ENCODE peak calls at places on chromosomes 6 and 20, in four cellular contexts. One of them, this sample, is unnamed.

GRCh38 chr20:40488401-40488800 is 200.6 kb downstream of the MAFB start:
- DNase-seq in stimulated activated CD4-positive, alpha-beta T cell treated with anti-CD3 and anti-CD28 coated beads, Interleukin-4, amount 100 ng/mL, for 1 hour: no peak
- DNase-seq in HFF-Myc: no peak
- DNase-seq in adipocyte: no peak
- DNase-seq in this sample: no peak

GRCh38 chr6:113291751-113292445 is 565.2 kb upstream of the MARCKS start:
- DNase-seq in stimulated activated CD4-positive, alpha-beta T cell treated with anti-CD3 and anti-CD28 coated beads, Interleukin-4, amount 100 ng/mL, for 1 hour: no peak
- DNase-seq in adipocyte: peak; percentile 12
- DNase-seq in HFF-Myc: no peak
- DNase-seq in this sample: no peak

GRCh38 chr20:49282584-49283171 is 4.8 kb upstream of the ZNFX1 start:
- DNase-seq in adipocyte: no peak
- DNase-seq in stimulated activated CD4-positive, alpha-beta T cell treated with anti-CD3 and anti-CD28 coated beads, Interleukin-4, amount 100 ng/mL, for 1 hour: no peak
- DNase-seq in HFF-Myc: no peak
- DNase-seq in this sample: no peak

GRCh38 chr6:143536866-143537691 is 25.6 kb upstream of the FUCA2 start:
- DNase-seq in HFF-Myc: no peak
- DNase-seq in adipocyte: peak; percentile 77
- DNase-seq in stimulated activated CD4-positive, alpha-beta T cell treated with anti-CD3 and anti-CD28 coated beads, Interleukin-4, amount 100 ng/mL, for 1 hour: peak; percentile 63
- DNase-seq in this sample: peak; percentile 67

GRCh38 chr20:21191839-21192238 is 66.0 kb downstream of the KIZ start:
- DNase-seq in adipocyte: no peak
- DNase-seq in HFF-Myc: no peak
- DNase-seq in stimulated activated CD4-positive, alpha-beta T cell treated with anti-CD3 and anti-CD28 coated beads, Interleukin-4, amount 100 ng/mL, for 1 hour: no peak
- DNase-seq in this sample: no peak

GRCh38 chr20:17456226-17456625 is 75.0 kb downstream of the BFSP1 start:
- DNase-seq in stimulated activated CD4-positive, alpha-beta T cell treated with anti-CD3 and anti-CD28 coated beads, Interleukin-4, amount 100 ng/mL, for 1 hour: no peak
- DNase-seq in HFF-Myc: no peak
- DNase-seq in adipocyte: no peak
- DNase-seq in this sample: no peak

GRCh38 chr20:49579874-49580817 is 12.2 kb upstream of the PTGIS start:
- DNase-seq in stimulated activated CD4-positive, alpha-beta T cell treated with anti-CD3 and anti-CD28 coated beads, Interleukin-4, amount 100 ng/mL, for 1 hour: no peak
- DNase-seq in adipocyte: peak; percentile 88
- DNase-seq in HFF-Myc: no peak
- DNase-seq in this sample: no peak

GRCh38 chr6:35491558-35492541 is 5.0 kb downstream of the TEAD3 start:
- DNase-seq in stimulated activated CD4-positive, alpha-beta T cell treated with anti-CD3 and anti-CD28 coated beads, Interleukin-4, amount 100 ng/mL, for 1 hour: no peak
- DNase-seq in HFF-Myc: no peak
- DNase-seq in adipocyte: peak; percentile 24
- DNase-seq in this sample: no peak

GRCh38 chr6:17905611-17906592 is 81.5 kb downstream of the KIF13A start:
- DNase-seq in adipocyte: peak; percentile 75
- DNase-seq in stimulated activated CD4-positive, alpha-beta T cell treated with anti-CD3 and anti-CD28 coated beads, Interleukin-4, amount 100 ng/mL, for 1 hour: no peak
- DNase-seq in HFF-Myc: no peak
- DNase-seq in this sample: no peak

GRCh38 chr20:14644698-14645097 is 307.3 kb upstream of the FLRT3 start:
- DNase-seq in stimulated activated CD4-positive, alpha-beta T cell treated with anti-CD3 and anti-CD28 coated beads, Interleukin-4, amount 100 ng/mL, for 1 hour: no peak
- DNase-seq in HFF-Myc: no peak
- DNase-seq in adipocyte: no peak
- DNase-seq in this sample: no peak

This sample was measured in activated naive CD8-positive, alpha-beta T cell treated with anti-CD3 and anti-CD28 coated beads, Interleukin-2, amount 50 U/mL, for 24 hours.